ENCODE peak calls at places on chromosomes 6 and 20, in four cellular contexts. One of them, this sample, is unnamed.
A peak's percentile ranks its signal among the peaks of the same experiment; 100 is the strongest.

GRCh38 chr20:64154590-64155257 is 9.5 kb upstream of the MYT1 start:
- DNase-seq in fibroblast of lung: no peak
- DNase-seq in uterus: no peak
- DNase-seq in B cell: no peak
- DNase-seq in this sample: no peak

GRCh38 chr6:148611213-148611612 is 135.6 kb upstream of the UST start:
- DNase-seq in fibroblast of lung: peak; percentile 79
- DNase-seq in uterus: peak; percentile 77
- DNase-seq in B cell: no peak
- DNase-seq in this sample: no peak

GRCh38 chr20:21396921-21397340 is 395 bp downstream of the NKX2-4 start:
- DNase-seq in fibroblast of lung: no peak
- DNase-seq in uterus: no peak
- DNase-seq in B cell: no peak
- DNase-seq in this sample: no peak

GRCh38 chr6:151240861-151241642 is 1.3 kb downstream of the AKAP12 start:
- DNase-seq in fibroblast of lung: peak; percentile 88
- DNase-seq in uterus: peak; percentile 62
- DNase-seq in B cell: peak; percentile 30
- DNase-seq in this sample: peak; percentile 47

GRCh38 chr6:108115598-108116058 is 41.1 kb upstream of the OSTM1 start:
- DNase-seq in fibroblast of lung: peak; percentile 29
- DNase-seq in uterus: no peak
- DNase-seq in B cell: peak; percentile 38
- DNase-seq in this sample: no peak

GRCh38 chr6:153790048-153790447 is 249.0 kb upstream of the OPRM1 start:
- DNase-seq in fibroblast of lung: peak; percentile 89
- DNase-seq in uterus: no peak
- DNase-seq in B cell: no peak
- DNase-seq in this sample: no peak

GRCh38 chr6:28940859-28941680 is 17.3 kb upstream of the TRIM27 start:
- DNase-seq in fibroblast of lung: peak; percentile 77
- DNase-seq in uterus: peak; percentile 91
- DNase-seq in B cell: no peak
- DNase-seq in this sample: peak; percentile 66

GRCh38 chr20:823326-823902 is 10.1 kb upstream of the FAM110A start:
- DNase-seq in fibroblast of lung: no peak
- DNase-seq in uterus: no peak
- DNase-seq in B cell: no peak
- DNase-seq in this sample: no peak

GRCh38 chr20:25191051-25191450 is 4.5 kb upstream of the ENTPD6 start:
- DNase-seq in fibroblast of lung: no peak
- DNase-seq in uterus: no peak
- DNase-seq in B cell: no peak
- DNase-seq in this sample: no peak

GRCh38 chr6:99736302-99736701 is 129.7 kb downstream of the PRDM13 start:
- DNase-seq in fibroblast of lung: no peak
- DNase-seq in uterus: no peak
- DNase-seq in B cell: no peak
- DNase-seq in this sample: no peak
- TF ChIP-seq CTCF in fibroblast of lung: no peak
- TF ChIP-seq CTCF in uterus: no peak
- TF ChIP-seq CTCF in B cell: no peak
- TF ChIP-seq CTCF in this sample: no peak

GRCh38 chr20:2610941-2611720 is 41.3 kb upstream of the NOP56 start:
- DNase-seq in fibroblast of lung: no peak
- DNase-seq in uterus: no peak
- DNase-seq in B cell: no peak
- DNase-seq in this sample: no peak
- TF ChIP-seq CTCF in fibroblast of lung: no peak
- TF ChIP-seq CTCF in uterus: no peak
- TF ChIP-seq CTCF in B cell: no peak
- TF ChIP-seq CTCF in this sample: no peak

GRCh38 chr20:33703498-33704137 is 16.5 kb downstream of the PXMP4 start:
- DNase-seq in fibroblast of lung: no peak
- DNase-seq in uterus: no peak
- DNase-seq in B cell: no peak
- DNase-seq in this sample: no peak

GRCh38 chr20:33702861-33703260 is 16.7 kb upstream of the E2F1 start:
- DNase-seq in fibroblast of lung: no peak
- DNase-seq in uterus: no peak
- DNase-seq in B cell: no peak
- DNase-seq in this sample: no peak

GRCh38 chr20:33697129-33697528 is 10.9 kb upstream of the E2F1 start:
- DNase-seq in fibroblast of lung: peak; percentile 75
- DNase-seq in uterus: peak; percentile 88
- DNase-seq in B cell: no peak
- DNase-seq in this sample: no peak

GRCh38 chr20:33704197-33704924 is 15.7 kb downstream of the PXMP4 start:
- DNase-seq in fibroblast of lung: no peak
- DNase-seq in uterus: no peak
- DNase-seq in B cell: no peak
- DNase-seq in this sample: no peak

DNA sequence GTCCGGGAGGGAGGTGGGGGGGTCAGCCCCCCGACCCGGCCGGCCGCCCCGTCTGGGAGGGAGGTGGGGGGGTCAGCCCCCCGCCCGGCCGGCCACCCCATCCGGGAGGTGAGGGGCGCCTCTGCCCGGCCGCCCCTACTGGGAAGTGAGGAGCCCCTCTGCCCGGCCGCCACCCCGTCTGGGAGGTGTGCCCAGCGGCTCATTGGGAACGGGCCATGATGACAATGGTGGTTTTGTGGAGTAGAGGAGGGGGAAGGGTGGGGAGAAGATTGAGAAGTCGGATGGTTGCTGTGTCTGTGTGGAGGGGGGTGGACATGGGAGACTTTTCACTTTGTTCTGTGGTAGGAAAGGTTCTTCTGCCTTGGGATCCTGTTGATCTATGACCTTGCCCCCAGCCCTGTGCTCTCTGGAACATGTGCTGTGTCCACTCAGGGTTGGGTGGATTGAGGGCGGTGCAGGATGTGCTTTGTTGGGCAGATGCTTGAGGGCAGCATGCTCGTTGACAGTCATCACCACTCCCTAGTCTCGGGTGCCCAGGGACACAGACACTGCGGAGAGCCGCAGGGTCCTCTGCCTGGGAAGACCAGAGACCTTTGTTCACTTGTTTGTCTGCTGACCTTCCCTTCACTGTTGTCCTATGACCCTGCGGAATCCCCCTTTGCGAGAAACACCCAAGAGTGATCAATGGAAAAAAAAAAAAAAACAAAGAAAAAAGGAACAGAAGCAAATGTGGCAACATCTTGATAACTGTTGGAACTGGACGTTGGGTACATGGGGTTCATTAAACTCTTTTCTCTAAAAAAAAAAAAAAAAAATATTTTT is 15.7 kb upstream of the E2F1 start:
- DNase-seq in fibroblast of lung: no peak
- DNase-seq in uterus: no peak
- DNase-seq in B cell: no peak
- DNase-seq in this sample: no peak
- TF ChIP-seq CTCF in fibroblast of lung: no peak
- TF ChIP-seq CTCF in uterus: no peak
- TF ChIP-seq CTCF in B cell: no peak
- TF ChIP-seq CTCF in this sample: no peak

GRCh38 chr6:135423649-135424128 is 73.9 kb downstream of the AHI1 start:
- DNase-seq in fibroblast of lung: peak; percentile 36
- DNase-seq in uterus: no peak
- DNase-seq in B cell: peak; percentile 8
- DNase-seq in this sample: no peak
- TF ChIP-seq CTCF in fibroblast of lung: peak; percentile 65
- TF ChIP-seq CTCF in uterus: peak; percentile 24
- TF ChIP-seq CTCF in B cell: peak; percentile 81
- TF ChIP-seq CTCF in this sample: peak; percentile 82

DNA sequence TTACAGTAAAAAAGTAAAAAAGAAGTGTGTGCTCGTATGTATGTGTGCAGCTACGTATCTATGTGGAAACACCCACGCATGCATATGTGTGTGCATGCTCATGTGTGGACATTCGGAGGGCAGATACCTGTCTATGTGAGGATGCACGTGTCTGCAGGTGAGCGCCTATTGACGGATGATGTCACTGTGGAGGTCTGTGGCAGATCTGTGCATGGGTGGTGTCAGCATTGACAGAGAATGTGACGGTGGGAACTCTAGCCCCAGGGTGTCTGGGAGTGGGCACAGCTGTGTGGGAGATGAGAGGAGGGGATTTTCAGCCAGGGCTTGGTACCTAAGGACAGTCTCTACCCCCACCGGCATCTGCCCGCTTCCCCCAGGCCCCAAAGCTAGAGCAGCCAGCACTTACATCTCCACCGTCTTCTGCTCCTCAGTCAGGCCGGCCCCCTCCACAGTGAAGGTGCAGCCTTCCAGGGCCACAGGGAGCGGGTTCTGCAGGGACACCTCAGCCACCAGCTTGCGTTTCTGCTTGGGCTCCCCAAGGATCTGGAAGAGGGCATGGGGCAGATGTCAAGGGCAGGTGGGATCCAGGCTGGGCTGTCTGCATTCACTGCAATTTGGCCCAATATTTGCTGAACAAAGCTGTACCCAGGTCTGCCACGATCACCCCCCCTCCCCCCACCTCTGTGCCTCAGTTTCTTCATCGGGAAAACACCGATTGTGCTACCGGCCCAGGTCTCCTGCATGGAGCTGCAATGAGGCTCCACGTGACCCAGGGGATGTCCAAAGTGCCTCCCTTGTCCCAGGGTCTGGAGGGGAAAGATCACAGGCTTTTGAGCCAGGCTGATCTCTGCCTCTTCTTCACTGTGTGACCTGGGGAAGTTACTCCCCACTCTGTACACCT is 34.1 kb downstream of the TGM2 start:
- DNase-seq in fibroblast of lung: no peak
- DNase-seq in uterus: no peak
- DNase-seq in B cell: no peak
- DNase-seq in this sample: no peak
- TF ChIP-seq CTCF in fibroblast of lung: no peak
- TF ChIP-seq CTCF in uterus: no peak
- TF ChIP-seq CTCF in B cell: no peak
- TF ChIP-seq CTCF in this sample: no peak

GRCh38 chr20:61436674-61437279 is 184.7 kb downstream of the CDH4 start:
- DNase-seq in fibroblast of lung: peak; percentile 98
- DNase-seq in uterus: no peak
- DNase-seq in B cell: no peak
- DNase-seq in this sample: peak; percentile 61
- TF ChIP-seq CTCF in fibroblast of lung: no peak
- TF ChIP-seq CTCF in uterus: no peak
- TF ChIP-seq CTCF in B cell: no peak
- TF ChIP-seq CTCF in this sample: no peak

DNA sequence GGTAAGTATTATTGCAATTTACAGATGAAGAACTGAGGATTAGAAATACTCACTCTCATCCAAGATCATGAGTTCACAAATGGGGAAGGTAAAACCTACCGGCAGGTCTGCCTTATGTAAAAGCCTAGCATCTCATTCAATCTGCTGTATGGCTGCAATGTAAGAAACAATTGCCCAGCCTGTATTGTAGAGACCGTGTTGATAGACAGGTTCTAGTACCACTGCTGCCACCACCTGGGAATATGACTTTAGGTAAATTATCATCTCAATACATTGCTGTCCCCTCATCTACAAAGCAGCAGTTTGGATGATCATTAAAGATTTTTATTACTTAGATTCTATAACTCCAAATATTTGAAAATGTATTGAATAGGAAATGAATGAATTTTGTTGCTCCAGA is 23.3 kb upstream of the ARHGAP18 start:
- DNase-seq in fibroblast of lung: no peak
- DNase-seq in uterus: no peak
- DNase-seq in B cell: no peak
- DNase-seq in this sample: no peak
- TF ChIP-seq CTCF in fibroblast of lung: no peak
- TF ChIP-seq CTCF in uterus: no peak
- TF ChIP-seq CTCF in B cell: no peak
- TF ChIP-seq CTCF in this sample: no peak

GRCh38 chr6:41021832-41022231 is 17.2 kb downstream of the UNC5CL start:
- DNase-seq in fibroblast of lung: peak; percentile 74
- DNase-seq in uterus: no peak
- DNase-seq in B cell: no peak
- DNase-seq in this sample: no peak
- TF ChIP-seq CTCF in fibroblast of lung: no peak
- TF ChIP-seq CTCF in uterus: no peak
- TF ChIP-seq CTCF in B cell: no peak
- TF ChIP-seq CTCF in this sample: no peak

GRCh38 chr6:32460528-32460927 is 20.8 kb downstream of the HLA-DRA start:
- DNase-seq in fibroblast of lung: no peak
- DNase-seq in uterus: no peak
- DNase-seq in B cell: no peak
- DNase-seq in this sample: no peak
- TF ChIP-seq CTCF in fibroblast of lung: no peak
- TF ChIP-seq CTCF in uterus: no peak
- TF ChIP-seq CTCF in B cell: no peak
- TF ChIP-seq CTCF in this sample: no peak

This sample was measured in neural crest cell.